ENCODE peak calls at places on chromosomes 5 and 9, in five cellular contexts. Q is H9, R is H1, K is neuronal stem cell, X is trophoblast cell. N is an unnamed sample.

GRCh38 chr9:133693703-133694529 is 44.2 kb downstream of the SARDH start:
- DNase-seq in Q (no peak), R (no peak), X (no peak), K (no peak), N (no peak)

GRCh38 chr5:132065351-132065937 is 5.0 kb downstream of the IL3 start:
- DNase-seq in X (peak), K (peak), Q (peak), R (peak), N (peak)

GRCh38 chr5:116144103-116144502 is 59.3 kb downstream of the COMMD10 start:
- DNase-seq in X (peak), R (no peak), K (no peak), Q (no peak), N (peak)

GRCh38 chr5:17127743-17128231 is 89.6 kb upstream of the BASP1 start:
- DNase-seq in Q (no peak), K (no peak), R (no peak), X (peak), N (peak)

GRCh38 chr9:76796296-76796695 is 32.1 kb downstream of the PCA3 start:
- DNase-seq in R (no peak), X (no peak), K (no peak), Q (no peak), N (no peak)

GRCh38 chr5:135249658-135250057 is 149.4 kb downstream of the MACROH2A1 start:
- DNase-seq in K (no peak), X (no peak), Q (no peak), R (peak), N (peak)

GRCh38 chr9:137800196-137801022 is 77.2 kb upstream of the CACNA1B start:
- DNase-seq in Q (no peak), R (no peak), X (no peak), K (no peak), N (no peak)

GRCh38 chr9:84750152-84750865 is 80.8 kb downstream of the NTRK2 start:
- DNase-seq in R (no peak), Q (no peak), X (no peak), K (no peak), N (no peak)

DNA sequence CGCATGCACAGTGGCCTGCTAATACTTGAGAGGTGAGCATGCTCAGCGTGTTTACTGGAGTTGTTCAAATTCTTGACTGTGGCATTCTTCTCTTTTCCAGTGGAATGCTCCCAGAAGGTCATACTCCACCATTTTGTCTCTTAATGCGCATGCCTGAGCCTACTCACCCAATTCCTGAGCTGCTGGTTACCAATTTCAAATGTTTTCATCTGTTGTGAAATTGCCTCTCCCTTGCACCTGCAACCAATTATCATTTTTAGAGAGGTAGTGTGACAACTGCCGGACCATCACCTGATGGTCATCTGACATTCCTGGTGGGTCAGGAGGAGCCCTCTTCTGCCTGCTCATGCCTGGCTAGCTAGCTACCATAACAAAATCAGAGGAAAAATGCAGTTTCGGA is 82.2 kb upstream of the LIFR start:
- DNase-seq in Q (no peak), R (no peak), K (no peak), X (peak), N (no peak)
- H2BK12ac ChIP-seq in Q (no peak), R (no peak), K (no peak), X (no peak), N (no peak)

GRCh38 chr5:111830333-111830732 is 73.3 kb upstream of the NREP start:
- DNase-seq in R (no peak), Q (no peak), K (no peak), X (peak), N (peak)
- H2AFZ ChIP-seq in R (no peak), Q (no peak), K (no peak), X (no peak), N (no peak)

GRCh38 chr5:43603535-43604363 is 769 bp downstream of the NNT start:
- DNase-seq in K (no peak), X (peak), R (no peak), Q (peak), N (peak)
- H2BK12ac ChIP-seq in K (no peak), X (no peak), R (peak), Q (no peak), N (peak)

GRCh38 chr9:127742435-127743088 is 7.5 kb upstream of the TOR2A start:
- DNase-seq in X (peak), K (peak), R (peak), Q (peak), N (peak)

GRCh38 chr9:127741831-127742434 is 6.8 kb upstream of the TOR2A start:
- DNase-seq in X (peak), R (peak), K (peak), Q (peak), N (peak)

GRCh38 chr9:127735530-127736176 is 559 bp upstream of the TOR2A start:
- DNase-seq in Q (no peak), R (no peak), K (no peak), X (no peak), N (peak)

GRCh38 chr9:127738666-127739065 is 3.6 kb upstream of the TOR2A start:
- DNase-seq in X (no peak), Q (no peak), R (no peak), K (no peak), N (no peak)

GRCh38 chr9:127739614-127740322 is 4.7 kb upstream of the TOR2A start:
- DNase-seq in R (no peak), Q (no peak), X (no peak), K (no peak), N (peak)
- H2AFZ ChIP-seq in R (no peak), Q (no peak), X (no peak), K (peak), N (no peak)

GRCh38 chr5:72364961-72365360 is 44.8 kb downstream of the PTCD2 start:
- DNase-seq in X (no peak), K (no peak), Q (no peak), R (no peak), N (no peak)

GRCh38 chr5:72366324-72366976 is 46.3 kb downstream of the PTCD2 start:
- DNase-seq in K (peak), X (peak), Q (peak), R (no peak), N (peak)

GRCh38 chr5:72374844-72375243 is 54.7 kb downstream of the PTCD2 start:
- DNase-seq in X (no peak), R (no peak), Q (no peak), K (no peak), N (no peak)

GRCh38 chr5:72364186-72364585 is 44.0 kb downstream of the PTCD2 start:
- DNase-seq in X (no peak), R (no peak), K (no peak), Q (no peak), N (no peak)

DNA sequence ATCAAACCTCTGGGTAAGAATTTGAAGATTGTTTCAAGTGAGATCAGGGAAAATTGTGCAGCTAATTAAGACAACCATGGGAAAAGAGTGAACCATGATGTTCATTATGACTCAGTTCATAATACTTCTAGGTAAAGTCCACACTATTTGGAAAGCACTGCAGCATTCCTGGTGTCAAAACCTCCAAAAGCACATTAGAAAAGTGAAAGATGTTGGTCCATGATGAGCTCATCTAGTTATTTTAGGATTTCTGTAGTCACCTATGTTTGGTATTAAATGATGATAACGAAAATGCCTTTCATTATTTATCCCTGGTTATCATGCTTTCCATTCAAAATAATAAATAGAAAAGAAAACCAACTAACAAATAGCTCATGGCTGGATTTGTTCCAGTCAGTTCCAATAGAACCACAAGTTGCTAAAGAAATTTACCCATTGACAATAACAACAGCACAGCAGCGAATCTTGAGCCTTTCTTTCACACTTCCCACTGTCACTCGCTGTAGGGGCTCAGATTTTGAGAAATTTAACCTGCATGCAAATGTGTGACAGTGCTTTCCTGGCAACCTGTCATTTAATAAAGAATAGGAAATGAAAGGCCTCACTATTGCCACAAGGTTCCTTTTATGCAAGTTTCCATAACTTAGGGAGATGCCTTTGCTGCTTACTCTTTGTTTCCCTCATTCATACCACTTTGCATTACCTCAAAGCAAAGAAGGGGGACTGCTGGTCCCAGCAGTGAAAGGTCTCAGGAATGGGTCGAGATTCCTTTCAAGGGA is 49.3 kb downstream of the PTCD2 start:
- DNase-seq in Q (no peak), K (no peak), R (no peak), X (peak), N (no peak)
- H2BK12ac ChIP-seq in Q (no peak), K (no peak), R (no peak), X (no peak), N (no peak)

GRCh38 chr9:107388890-107389289 is 100.7 kb downstream of the KLF4 start:
- DNase-seq in K (no peak), Q (no peak), R (no peak), X (no peak), N (no peak)

GRCh38 chr9:107389617-107390071 is 99.9 kb downstream of the KLF4 start:
- DNase-seq in K (no peak), Q (no peak), X (peak), R (no peak), N (peak)

GRCh38 chr9:107390319-107390718 is 99.2 kb downstream of the KLF4 start:
- DNase-seq in Q (no peak), K (no peak), X (no peak), R (no peak), N (no peak)

GRCh38 chr9:107386396-107386795 is 103.2 kb downstream of the KLF4 start:
- DNase-seq in X (no peak), R (no peak), K (no peak), Q (no peak), N (no peak)

GRCh38 chr9:107387401-107387800 is 102.2 kb downstream of the KLF4 start:
- DNase-seq in X (no peak), R (no peak), Q (no peak), K (no peak), N (no peak)
- H2AFZ ChIP-seq in X (no peak), R (no peak), Q (no peak), K (no peak), N (no peak)

DNA sequence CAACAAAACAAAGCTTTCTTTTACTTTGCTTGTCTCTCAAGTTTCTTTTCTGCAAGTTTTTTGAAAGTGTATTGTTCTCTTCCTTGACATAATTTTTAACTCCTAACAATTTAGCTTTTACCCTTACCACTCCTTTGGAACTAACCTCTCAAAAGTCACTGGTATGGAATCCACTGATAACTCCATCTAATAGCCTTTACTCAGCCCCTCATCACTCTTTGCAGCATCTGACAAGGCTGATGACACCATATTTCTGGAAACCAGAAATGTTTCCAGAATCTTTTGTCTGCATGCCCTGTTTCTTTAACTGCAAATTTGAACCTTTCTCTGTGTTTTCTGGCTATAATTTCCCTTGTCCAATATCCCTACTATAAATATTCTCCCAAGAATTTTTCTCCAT is 46.5 kb downstream of the ZNF474 start:
- DNase-seq in K (no peak), Q (no peak), X (peak), R (no peak), N (no peak)
- H2BK12ac ChIP-seq in K (no peak), Q (no peak), X (no peak), R (no peak), N (no peak)

GRCh38 chr9:354453-354852 is 139.8 kb downstream of the DOCK8 start:
- DNase-seq in Q (no peak), K (no peak), X (no peak), R (no peak), N (no peak)
- H2AFZ ChIP-seq in Q (no peak), K (no peak), X (no peak), R (no peak), N (no peak)